ENCODE peak calls at places on chromosomes 12 and 14, in seven cellular contexts. C, Q, W, S, Z, X and K are unnamed samples.
A peak's percentile ranks its signal among the peaks of the same experiment; 100 is the strongest.

GRCh38 chr14:81669308-81669707 is 135.7 kb upstream of the SEL1L start:
- DNase-seq in C (no peak), Q (no peak), W (no peak), S (no peak), Z (no peak), X (no peak), K (no peak)

GRCh38 chr12:57898308-57898970 is 42.9 kb upstream of the ATP23 start:
- DNase-seq in C (no peak), Q (no peak), W (no peak), S (no peak), Z (no peak), X (no peak), K (no peak)

GRCh38 chr12:124036117-124037109 is 63.4 kb downstream of the ZNF664 start:
- DNase-seq in C (peak; percentile 50), Q (peak; percentile 52), W (no peak), S (peak; percentile 52), Z (no peak), X (no peak), K (peak; percentile 27)

GRCh38 chr12:254039-254438 is 8.6 kb downstream of the SLC6A13 start:
- DNase-seq in C (no peak), Q (no peak), W (no peak), S (no peak), Z (no peak), X (no peak), K (no peak)

GRCh38 chr14:65168840-65169239 is 66.5 kb upstream of the MAX start:
- DNase-seq in C (no peak), Q (no peak), W (no peak), S (peak; percentile 90), Z (no peak), X (no peak), K (no peak)

GRCh38 chr12:27982380-27982779 is 9.8 kb upstream of the PTHLH start:
- DNase-seq in C (no peak), Q (no peak), W (no peak), S (no peak), Z (no peak), X (no peak), K (no peak)

GRCh38 chr14:51517116-51517515 is 134.6 kb upstream of the FRMD6 start:
- DNase-seq in C (no peak), Q (no peak), W (no peak), S (no peak), Z (no peak), X (no peak), K (no peak)

GRCh38 chr14:92994131-92994676 is 71.3 kb downstream of the CHGA start:
- DNase-seq in C (no peak), Q (no peak), W (no peak), S (no peak), Z (no peak), X (no peak), K (no peak)

GRCh38 chr14:62736426-62737043 is 308.7 kb downstream of the KCNH5 start:
- DNase-seq in C (no peak), Q (no peak), W (no peak), S (no peak), Z (no peak), X (no peak), K (no peak)

GRCh38 chr14:61145258-61145902 is 135.8 kb downstream of the TMEM30B start:
- DNase-seq in C (peak; percentile 61), Q (no peak), W (peak; percentile 97), S (peak; percentile 99), Z (no peak), X (no peak), K (no peak)

GRCh38 chr12:107759410-107759809 is 1.5 kb downstream of the PRDM4 start:
- DNase-seq in C (peak; percentile 82), Q (no peak), W (peak; percentile 57), S (peak; percentile 93), Z (peak; percentile 50), X (no peak), K (no peak)

GRCh38 chr14:52253503-52253902 is 14.0 kb upstream of the PTGDR start:
- DNase-seq in C (no peak), Q (no peak), W (no peak), S (peak; percentile 51), Z (no peak), X (no peak), K (no peak)

GRCh38 chr12:7019043-7019569 is 830 bp upstream of the LPCAT3 start:
- DNase-seq in C (no peak), Q (no peak), W (no peak), S (no peak), Z (no peak), X (no peak), K (no peak)

GRCh38 chr12:77190022-77190421 is 124.7 kb upstream of the E2F7 start:
- DNase-seq in C (no peak), Q (no peak), W (peak; percentile 90), S (peak; percentile 94), Z (no peak), X (no peak), K (no peak)

GRCh38 chr12:52183544-52183910 is 8.3 kb downstream of the KRT80 start:
- DNase-seq in C (no peak), Q (no peak), W (no peak), S (no peak), Z (no peak), X (no peak), K (no peak)

GRCh38 chr12:117261267-117261666 is 71.0 kb upstream of the FBXO21 start:
- DNase-seq in C (peak; percentile 69), Q (no peak), W (no peak), S (peak; percentile 32), Z (no peak), X (no peak), K (no peak)

GRCh38 chr12:115044073-115044472 is 360.1 kb upstream of the TBX3 start:
- DNase-seq in C (no peak), Q (no peak), W (no peak), S (peak; percentile 22), Z (no peak), X (no peak), K (no peak)

GRCh38 chr14:66745078-66745477 is 237.1 kb downstream of the GPHN start:
- DNase-seq in C (no peak), Q (no peak), W (no peak), S (no peak), Z (no peak), X (no peak), K (no peak)

GRCh38 chr14:66752109-66752508 is 244.2 kb downstream of the GPHN start:
- DNase-seq in C (no peak), Q (no peak), W (no peak), S (no peak), Z (no peak), X (no peak), K (no peak)

DNA sequence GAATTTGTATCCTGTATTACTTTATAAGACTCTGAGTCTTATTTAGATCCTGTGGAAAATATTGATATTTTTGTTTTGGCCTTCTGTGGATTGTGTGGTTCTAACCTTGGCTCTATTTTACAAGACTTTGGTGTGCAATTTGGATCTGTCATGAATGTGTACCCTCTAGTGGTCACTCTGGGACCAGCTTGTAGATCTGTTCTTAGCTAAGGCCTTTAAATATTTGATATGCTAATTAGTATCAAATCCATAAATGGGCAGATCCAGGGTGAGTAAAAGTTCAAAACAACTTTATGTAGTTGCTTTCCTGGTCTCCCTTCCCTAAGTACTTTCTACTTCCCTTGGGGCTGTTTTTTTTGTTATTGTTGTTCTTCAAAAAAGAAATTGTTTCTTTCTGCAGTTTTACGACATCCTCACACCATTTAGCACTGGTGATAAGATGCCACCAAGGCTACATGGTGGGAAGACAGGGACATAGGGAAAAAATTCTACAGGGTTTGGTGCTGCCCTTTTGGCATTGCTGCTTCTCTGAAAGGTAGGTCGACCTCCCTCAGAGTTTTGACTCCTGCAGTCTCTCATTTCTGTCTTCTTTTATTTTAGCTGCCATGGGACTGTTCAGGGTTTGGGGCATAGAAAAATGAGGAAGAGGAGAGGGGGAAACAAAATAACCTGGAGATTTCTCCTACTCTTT is 238.5 kb downstream of the GPHN start:
- DNase-seq in C (peak; percentile 26), Q (no peak), W (peak; percentile 17), S (peak; percentile 71), Z (no peak), X (no peak), K (peak; percentile 17)
- TF ChIP-seq CTCF in C (peak; percentile 56), Q (peak; percentile 63), W (peak; percentile 68), S (peak; percentile 82), Z (no peak), X (peak; percentile 61), K (peak; percentile 79)

GRCh38 chr12:41362511-41362910 is 174.4 kb downstream of the PDZRN4 start:
- DNase-seq in C (no peak), Q (no peak), W (no peak), S (no peak), Z (no peak), X (no peak), K (no peak)

GRCh38 chr12:41365653-41366131 is 177.6 kb downstream of the PDZRN4 start:
- DNase-seq in C (no peak), Q (no peak), W (no peak), S (no peak), Z (no peak), X (no peak), K (no peak)

GRCh38 chr12:41364211-41364610 is 176.1 kb downstream of the PDZRN4 start:
- DNase-seq in C (no peak), Q (no peak), W (no peak), S (no peak), Z (no peak), X (no peak), K (no peak)

DNA sequence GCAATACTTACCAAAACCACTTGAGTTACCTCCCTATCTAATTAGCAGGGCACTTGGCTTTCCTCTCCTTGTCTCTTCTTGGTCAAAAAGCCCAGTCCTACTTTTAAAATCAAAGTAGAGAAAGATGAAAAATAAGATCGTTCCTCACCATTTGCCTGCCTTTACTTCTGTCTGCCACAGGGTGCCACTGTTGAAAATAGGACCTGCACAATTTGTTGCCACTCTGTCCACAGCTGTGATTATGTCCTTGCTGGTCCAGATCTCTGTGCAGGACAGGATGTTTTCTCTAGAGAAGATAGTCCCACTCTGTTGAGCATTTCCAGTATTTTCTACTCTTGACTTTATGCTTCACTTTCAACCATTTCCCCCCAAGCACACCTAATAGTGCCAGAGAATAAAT is 179.9 kb downstream of the PDZRN4 start:
- DNase-seq in C (no peak), Q (no peak), W (no peak), S (peak; percentile 6), Z (no peak), X (no peak), K (no peak)
- TF ChIP-seq CTCF in C (peak; percentile 18), Q (peak; percentile 49), W (no peak), S (peak; percentile 29), Z (peak; percentile 22), X (no peak), K (peak; percentile 54)

DNA sequence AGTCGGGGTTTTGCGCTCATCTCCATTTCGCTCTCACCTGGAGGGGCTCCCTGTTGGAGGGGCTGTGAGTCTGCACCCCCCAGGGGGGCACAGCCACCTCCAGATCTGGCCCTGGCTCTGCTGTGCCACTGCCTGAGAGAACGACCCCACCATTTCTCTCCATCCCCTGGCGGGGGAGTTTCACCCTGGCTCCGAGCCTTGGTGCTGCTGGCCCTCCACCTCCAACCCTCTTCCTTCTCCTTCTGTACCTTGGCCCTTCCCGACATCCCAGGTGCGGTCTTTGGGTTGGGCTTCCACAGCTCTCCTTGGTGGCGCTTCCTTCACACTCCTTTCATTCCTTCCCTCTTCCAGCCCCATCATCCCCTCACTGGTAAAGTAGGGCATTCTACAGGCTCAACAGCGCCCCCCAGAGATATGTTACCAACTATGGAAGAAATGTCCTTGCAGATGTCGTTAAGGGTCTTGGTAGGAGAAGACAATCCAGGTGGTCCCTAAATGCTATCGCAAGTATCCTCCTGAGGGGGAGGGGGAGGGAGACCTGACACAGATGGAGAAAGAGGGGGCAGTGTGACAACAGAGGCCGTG is 16.3 kb downstream of the SERPINA1 start:
- DNase-seq in C (no peak), Q (no peak), W (no peak), S (no peak), Z (no peak), X (no peak), K (no peak)
- TF ChIP-seq CTCF in C (no peak), Q (no peak), W (no peak), S (no peak), Z (no peak), X (no peak), K (no peak)

GRCh38 chr12:110338754-110339153 is 57.7 kb downstream of the ATP2A2 start:
- DNase-seq in C (no peak), Q (no peak), W (no peak), S (no peak), Z (no peak), X (no peak), K (no peak)
- TF ChIP-seq CTCF in C (no peak), Q (peak; percentile 34), W (no peak), S (peak; percentile 12), Z (no peak), X (no peak), K (no peak)